ENCODE peak calls at places on chromosome 14, in seven cellular contexts. V is A549, X is heart left ventricle, S is sigmoid colon, K is GM12878, O is K562, E is Peyer's patch. T is an unnamed sample.

GRCh38 chr14:52391866-52392600 is 77.9 kb downstream of the PTGER2 start:
- DNase-seq in V (no peak), X (no peak), S (no peak), K (no peak), O (no peak), E (no peak), T (no peak)

GRCh38 chr14:104801284-104802119 is 601 bp downstream of the ZBTB42 start:
- DNase-seq in V (no peak), X (peak), S (no peak), K (no peak), O (peak), E (peak), T (peak)

GRCh38 chr14:97417331-97417730 is 620.1 kb downstream of the VRK1 start:
- DNase-seq in V (no peak), X (no peak), S (no peak), K (no peak), O (no peak), E (no peak), T (no peak)

GRCh38 chr14:68822132-68822651 is 29.3 kb upstream of the ZFP36L1 start:
- DNase-seq in V (no peak), X (no peak), S (no peak), K (peak), O (peak), E (no peak), T (no peak)

GRCh38 chr14:100739306-100739705 is 12.6 kb downstream of the DLK1 start:
- DNase-seq in V (no peak), X (no peak), S (peak), K (no peak), O (no peak), E (no peak), T (no peak)

GRCh38 chr14:93688239-93688666 is 100.0 kb downstream of the PRIMA1 start:
- DNase-seq in V (no peak), X (no peak), S (no peak), K (no peak), O (no peak), E (no peak), T (no peak)

GRCh38 chr14:103562385-103563088 is at the start of the genes BAG5 and COA8:
- DNase-seq in V (peak), X (peak), S (peak), K (peak), O (peak), E (peak), T (no peak)

GRCh38 chr14:98501335-98501734 is 770.7 kb downstream of the BCL11B start:
- DNase-seq in V (no peak), X (no peak), S (no peak), K (no peak), O (no peak), E (no peak), T (no peak)

GRCh38 chr14:104133496-104133895 is 4.9 kb upstream of the KIF26A start:
- DNase-seq in V (no peak), X (peak), S (peak), K (no peak), O (no peak), E (no peak), T (no peak)

GRCh38 chr14:59333668-59334067 is 131.5 kb downstream of the GPR135 start:
- DNase-seq in V (no peak), X (no peak), S (peak), K (no peak), O (no peak), E (no peak), T (no peak)

GRCh38 chr14:102873131-102873530 is 49.3 kb upstream of the AMN start:
- DNase-seq in V (no peak), X (no peak), S (no peak), K (no peak), O (no peak), E (no peak), T (no peak)

GRCh38 chr14:97233319-97233980 is 436.3 kb downstream of the VRK1 start:
- DNase-seq in V (no peak), X (no peak), S (no peak), K (no peak), O (no peak), E (no peak), T (no peak)

GRCh38 chr14:85607571-85608219 is 77.8 kb downstream of the FLRT2 start:
- DNase-seq in V (no peak), X (no peak), S (no peak), K (no peak), O (no peak), E (no peak), T (no peak)

GRCh38 chr14:100408350-100409015 is 85.3 kb downstream of the SLC25A47 start:
- DNase-seq in V (peak), X (no peak), S (no peak), K (no peak), O (peak), E (peak), T (no peak)

GRCh38 chr14:56328021-56328420 is 209.8 kb downstream of the PELI2 start:
- DNase-seq in V (no peak), X (no peak), S (no peak), K (no peak), O (no peak), E (no peak), T (no peak)

GRCh38 chr14:20772650-20773049 is 4.4 kb downstream of the EDDM3B start:
- DNase-seq in V (no peak), X (no peak), S (no peak), K (no peak), O (no peak), E (no peak), T (no peak)

GRCh38 chr14:81187832-81188522 is 32.8 kb downstream of the GTF2A1 start:
- DNase-seq in V (no peak), X (no peak), S (no peak), K (no peak), O (no peak), E (no peak), T (no peak)

GRCh38 chr14:95895720-95896119 is 19.1 kb downstream of the TUNAR start:
- DNase-seq in V (peak), X (no peak), S (no peak), K (no peak), O (peak), E (no peak), T (no peak)

GRCh38 chr14:24398943-24399801 is at the start of gene NYNRIN:
- DNase-seq in V (no peak), X (peak), S (peak), K (no peak), O (peak), E (peak), T (no peak)

GRCh38 chr14:68687746-68688145 is 105.1 kb downstream of the ZFP36L1 start:
- DNase-seq in V (peak), X (no peak), S (peak), K (no peak), O (no peak), E (no peak), T (no peak)

GRCh38 chr14:53452005-53452678 is 299.0 kb upstream of the DDHD1 start:
- DNase-seq in V (no peak), X (no peak), S (no peak), K (no peak), O (no peak), E (no peak), T (no peak)

GRCh38 chr14:104128981-104129380 is 9.4 kb upstream of the KIF26A start:
- DNase-seq in V (no peak), X (no peak), S (no peak), K (no peak), O (no peak), E (no peak), T (no peak)

GRCh38 chr14:86892167-86892956 is 1100.6 kb downstream of the GALC start:
- DNase-seq in V (no peak), X (no peak), S (no peak), K (no peak), O (no peak), E (no peak), T (no peak)

GRCh38 chr14:99047436-99048110 is 224.4 kb downstream of the BCL11B start:
- DNase-seq in V (no peak), X (no peak), S (no peak), K (no peak), O (no peak), E (no peak), T (no peak)

GRCh38 chr14:95561001-95561412 is 26.2 kb downstream of the GLRX5 start:
- DNase-seq in V (peak), X (peak), S (peak), K (peak), O (peak), E (peak), T (peak)

GRCh38 chr14:37051680-37052079 is 120.7 kb downstream of the SLC25A21 start:
- DNase-seq in V (no peak), X (no peak), S (no peak), K (no peak), O (no peak), E (peak), T (no peak)

DNA sequence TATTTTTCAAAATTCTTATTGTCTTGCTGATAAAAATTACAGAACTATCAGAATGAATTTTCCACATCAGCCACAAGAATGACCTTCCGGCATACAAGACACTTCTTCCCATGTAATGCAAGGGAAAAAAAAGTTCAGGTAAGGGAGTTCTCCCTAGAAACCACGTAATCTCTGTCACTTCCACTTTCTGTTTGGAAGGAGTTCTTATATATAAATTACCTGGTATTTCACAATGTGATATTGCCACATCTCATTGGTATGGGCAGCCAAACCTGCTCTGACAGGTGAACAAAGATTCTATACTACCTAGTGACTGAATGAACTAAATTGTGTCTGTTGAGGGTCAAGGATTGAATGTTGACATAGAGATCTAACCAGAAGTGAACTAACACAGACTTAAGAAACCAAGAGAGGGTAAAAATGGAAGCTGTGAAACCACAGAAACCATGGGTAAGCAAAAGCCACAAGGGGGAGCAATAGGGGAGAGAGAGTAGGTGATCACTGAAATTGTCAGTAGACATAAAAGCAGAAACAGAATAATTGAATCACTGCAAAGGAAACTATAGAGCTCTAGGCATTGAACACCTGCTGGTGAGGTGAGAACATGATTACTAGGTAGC is 161.3 kb downstream of the RPL10L start:
- DNase-seq in V (no peak), X (no peak), S (no peak), K (peak), O (no peak), E (no peak), T (no peak)
- TF ChIP-seq CTCF in V (no peak), X (no peak), S (no peak), K (peak), O (no peak), E (peak), T (no peak)

GRCh38 chr14:75140620-75141019 is 13.8 kb upstream of the NEK9 start:
- DNase-seq in V (no peak), X (no peak), S (no peak), K (no peak), O (no peak), E (no peak), T (no peak)

GRCh38 chr14:75138492-75138891 is 11.6 kb upstream of the NEK9 start:
- DNase-seq in V (no peak), X (no peak), S (no peak), K (no peak), O (no peak), E (no peak), T (no peak)

GRCh38 chr14:75141062-75141461 is 14.2 kb upstream of the NEK9 start:
- DNase-seq in V (no peak), X (no peak), S (no peak), K (no peak), O (no peak), E (no peak), T (no peak)

GRCh38 chr14:75141967-75142366 is 15.1 kb upstream of the NEK9 start:
- DNase-seq in V (no peak), X (no peak), S (no peak), K (no peak), O (no peak), E (no peak), T (no peak)

DNA sequence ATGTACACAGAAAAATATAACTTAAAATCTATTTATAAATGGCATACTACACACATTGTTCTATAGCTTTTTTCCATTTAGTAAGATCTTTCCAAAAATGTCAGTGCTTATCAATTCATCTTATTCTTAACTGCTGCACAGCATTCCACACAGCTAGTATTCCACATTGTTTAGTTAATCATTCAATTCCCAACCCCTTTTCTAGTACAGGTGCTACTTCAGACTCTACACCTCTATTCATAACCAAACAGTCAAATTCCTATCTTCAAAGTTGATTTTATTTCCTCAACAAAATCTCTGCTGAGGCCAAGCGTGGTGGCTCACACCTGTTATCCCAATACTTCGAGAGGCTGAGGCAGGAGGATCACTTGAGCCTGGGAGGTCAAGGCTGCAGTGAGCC is 12.3 kb upstream of the NEK9 start:
- DNase-seq in V (no peak), X (no peak), S (no peak), K (no peak), O (no peak), E (no peak), T (no peak)
- H3K27ac ChIP-seq in V (no peak), X (peak), S (no peak), K (peak), O (no peak), E (no peak), T (peak)

GRCh38 chr14:49966304-49966809 is 73.5 kb downstream of the ARF6 start:
- DNase-seq in V (peak), X (no peak), S (no peak), K (no peak), O (no peak), E (peak), T (no peak)
- TF ChIP-seq POLR2A in V (peak), X (no peak), S (no peak), K (no peak), O (no peak), E (no peak), T (no peak)

GRCh38 chr14:50362791-50363733 is 33.6 kb downstream of the CDKL1 start:
- DNase-seq in V (no peak), X (no peak), S (no peak), K (no peak), O (no peak), E (no peak), T (no peak)

GRCh38 chr14:50363734-50364113 is 33.0 kb downstream of the CDKL1 start:
- DNase-seq in V (no peak), X (no peak), S (no peak), K (peak), O (no peak), E (no peak), T (no peak)

GRCh38 chr14:50366115-50366514 is 30.6 kb downstream of the CDKL1 start:
- DNase-seq in V (no peak), X (no peak), S (no peak), K (no peak), O (no peak), E (peak), T (no peak)

GRCh38 chr14:50366589-50366988 is 30.1 kb downstream of the CDKL1 start:
- DNase-seq in V (no peak), X (no peak), S (no peak), K (no peak), O (peak), E (no peak), T (no peak)

DNA sequence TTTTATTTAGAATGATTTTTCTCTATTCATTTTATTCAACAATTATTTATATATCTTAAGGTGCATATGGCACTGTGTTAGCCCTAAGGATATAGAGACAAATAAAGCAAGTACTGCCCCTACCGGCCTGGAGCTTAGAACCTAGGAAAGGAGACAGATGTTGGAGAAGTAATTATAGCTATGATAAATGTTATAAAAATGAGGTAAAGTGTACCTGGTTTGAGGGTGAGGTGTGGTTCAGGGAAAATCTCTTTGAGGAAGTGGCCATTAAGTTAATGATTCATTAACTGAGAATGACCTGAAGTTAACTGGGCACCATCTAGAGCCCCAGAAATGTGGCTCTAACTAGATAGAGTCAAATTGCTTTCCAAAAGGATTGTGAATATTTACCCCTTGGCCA is 31.9 kb downstream of the CDKL1 start:
- DNase-seq in V (no peak), X (no peak), S (no peak), K (no peak), O (no peak), E (no peak), T (no peak)
- TF ChIP-seq CTCF in V (no peak), X (no peak), S (no peak), K (no peak), O (no peak), E (peak), T (no peak)

DNA sequence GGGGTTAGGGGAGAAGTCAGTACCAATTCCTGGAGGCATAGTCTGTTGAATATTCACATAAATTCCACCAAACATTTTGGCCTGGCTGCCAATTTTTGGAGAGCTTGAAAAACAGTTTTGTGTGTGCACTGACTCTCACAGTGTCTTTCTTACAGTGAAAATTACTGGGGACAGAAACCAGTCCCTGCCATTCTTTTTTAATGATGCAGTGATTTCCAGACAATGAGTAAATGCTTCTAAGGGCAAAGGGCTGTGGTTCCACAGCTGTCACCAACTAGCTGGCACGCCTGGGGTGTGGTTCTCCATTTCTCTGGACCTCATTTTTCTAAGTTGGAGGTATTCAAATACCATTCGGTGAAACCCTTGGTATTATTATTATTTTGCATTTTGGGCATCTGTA is 119.6 kb upstream of the HIF1A start:
- DNase-seq in V (no peak), X (no peak), S (no peak), K (no peak), O (no peak), E (no peak), T (peak)
- H3K27ac ChIP-seq in V (peak), X (no peak), S (no peak), K (no peak), O (no peak), E (no peak), T (no peak)

T was measured in esophagus muscularis mucosa.